ENCODE peak calls at places on chromosomes 5 and 9, in eight cellular contexts. G, K, F, S, M, L, Y and H are unnamed samples.

GRCh38 chr9:16425572-16425971 is 444.9 kb downstream of the BNC2 start:
- DNase-seq in G (no peak), K (no peak), F (no peak), S (no peak), M (no peak), L (no peak), Y (no peak), H (no peak)

GRCh38 chr9:134618163-134618822 is 23.3 kb upstream of the COL5A1 start:
- DNase-seq in G (no peak), K (no peak), F (no peak), S (no peak), M (no peak), L (no peak), Y (peak; percentile 65), H (no peak)

GRCh38 chr9:93576296-93577044 is at the start of gene PHF2:
- DNase-seq in G (no peak), K (peak; percentile 43), F (peak; percentile 89), S (no peak), M (no peak), L (no peak), Y (no peak), H (no peak)

GRCh38 chr9:103281126-103281525 is 286.0 kb downstream of the CYLC2 start:
- DNase-seq in G (no peak), K (no peak), F (no peak), S (no peak), M (no peak), L (no peak), Y (no peak), H (no peak)

GRCh38 chr9:134526798-134527492 is 114.7 kb upstream of the COL5A1 start:
- DNase-seq in G (no peak), K (no peak), F (no peak), S (no peak), M (no peak), L (peak; percentile 16), Y (no peak), H (no peak)

GRCh38 chr9:14358523-14358922 is 44.6 kb upstream of the NFIB start:
- DNase-seq in G (no peak), K (no peak), F (peak; percentile 15), S (no peak), M (no peak), L (no peak), Y (no peak), H (no peak)

GRCh38 chr5:151628112-151628823 is 37.1 kb upstream of the FAT2 start:
- DNase-seq in G (no peak), K (no peak), F (no peak), S (no peak), M (no peak), L (no peak), Y (no peak), H (no peak)

GRCh38 chr5:177474094-177474493 is 660 bp upstream of the DBN1 start:
- DNase-seq in G (no peak), K (no peak), F (no peak), S (no peak), M (no peak), L (no peak), Y (peak; percentile 72), H (no peak)

GRCh38 chr9:104586496-104587180 is 12.6 kb downstream of the OR13C5 start:
- DNase-seq in G (no peak), K (no peak), F (no peak), S (no peak), M (no peak), L (no peak), Y (no peak), H (no peak)

GRCh38 chr9:123816817-123817472 is 113.0 kb downstream of the DENND1A start:
- DNase-seq in G (no peak), K (no peak), F (no peak), S (no peak), M (no peak), L (no peak), Y (no peak), H (no peak)

GRCh38 chr5:96649938-96650540 is 12.1 kb upstream of the CAST start:
- DNase-seq in G (no peak), K (no peak), F (no peak), S (no peak), M (peak; percentile 35), L (no peak), Y (no peak), H (no peak)

GRCh38 chr9:117485176-117485575 is 70.3 kb upstream of the ASTN2 start:
- DNase-seq in G (no peak), K (no peak), F (no peak), S (no peak), M (no peak), L (no peak), Y (no peak), H (no peak)

GRCh38 chr5:181281984-181282316 is 21.0 kb upstream of the TRIM52 start:
- DNase-seq in G (no peak), K (no peak), F (peak; percentile 37), S (no peak), M (no peak), L (no peak), Y (no peak), H (peak; percentile 69)

GRCh38 chr5:5270958-5271605 is 131.0 kb downstream of the ADAMTS16 start:
- DNase-seq in G (peak; percentile 57), K (peak; percentile 64), F (no peak), S (peak; percentile 6), M (peak; percentile 14), L (peak; percentile 72), Y (peak; percentile 79), H (peak; percentile 89)

GRCh38 chr9:113454914-113455761 is 8.4 kb upstream of the RGS3 start:
- DNase-seq in G (peak; percentile 16), K (peak; percentile 48), F (peak; percentile 55), S (peak; percentile 83), M (no peak), L (peak; percentile 69), Y (peak; percentile 74), H (no peak)

GRCh38 chr9:128927731-128928411 is 7.1 kb downstream of the PHYHD1 start:
- DNase-seq in G (peak; percentile 42), K (peak; percentile 88), F (peak; percentile 72), S (no peak), M (peak; percentile 54), L (peak; percentile 67), Y (no peak), H (peak; percentile 48)

DNA sequence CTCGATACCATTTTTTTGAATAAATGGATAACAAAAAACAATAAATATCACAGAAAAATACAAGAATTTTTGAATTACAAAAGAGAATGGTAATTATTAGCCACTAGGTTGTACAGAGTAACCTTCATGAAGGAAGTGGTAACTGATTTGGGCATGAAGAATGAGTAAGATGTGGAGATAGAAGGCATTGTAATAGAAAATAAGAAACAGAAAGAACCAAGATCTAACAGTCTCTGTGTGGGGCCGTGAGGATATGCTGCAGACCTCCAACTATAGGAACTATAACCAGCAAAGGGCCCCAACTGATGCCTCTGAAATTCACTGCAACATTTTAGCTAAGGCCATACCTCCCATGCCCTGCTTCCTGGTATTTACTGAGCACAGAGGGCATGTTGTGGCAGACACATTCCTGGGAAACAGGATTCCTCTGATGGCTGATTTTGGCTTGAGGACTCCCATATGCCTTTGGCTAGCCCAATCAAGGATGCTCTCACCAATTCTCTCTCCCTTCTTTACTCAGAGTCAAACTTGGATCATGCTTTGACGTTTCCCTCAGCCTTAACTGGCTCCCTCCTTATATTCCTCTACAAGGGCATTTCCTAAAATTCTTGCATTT is 209.0 kb downstream of the PDE4D start:
- DNase-seq in G (no peak), K (peak; percentile 29), F (no peak), S (no peak), M (no peak), L (no peak), Y (no peak), H (no peak)
- TF ChIP-seq POLR2AphosphoS5 in G (no peak), K (no peak), F (no peak), S (no peak), M (no peak), L (no peak), Y (no peak), H (no peak)

GRCh38 chr5:172002840-172003512 is 3.5 kb downstream of the FBXW11 start:
- DNase-seq in G (no peak), K (no peak), F (no peak), S (no peak), M (no peak), L (no peak), Y (no peak), H (no peak)
- H3K4me1 ChIP-seq in G (peaks cover 32% of the 10 kb centered on the region), K (peaks cover 77% of the 10 kb centered on the region), F (peaks cover 19% of the 10 kb centered on the region), S (peaks cover 38% of the 10 kb centered on the region), M (peaks cover 21% of the 10 kb centered on the region), L (peaks cover 85% of the 10 kb centered on the region), Y (no peaks in the 10 kb centered on the region), H (peaks cover 69% of the 10 kb centered on the region)

DNA sequence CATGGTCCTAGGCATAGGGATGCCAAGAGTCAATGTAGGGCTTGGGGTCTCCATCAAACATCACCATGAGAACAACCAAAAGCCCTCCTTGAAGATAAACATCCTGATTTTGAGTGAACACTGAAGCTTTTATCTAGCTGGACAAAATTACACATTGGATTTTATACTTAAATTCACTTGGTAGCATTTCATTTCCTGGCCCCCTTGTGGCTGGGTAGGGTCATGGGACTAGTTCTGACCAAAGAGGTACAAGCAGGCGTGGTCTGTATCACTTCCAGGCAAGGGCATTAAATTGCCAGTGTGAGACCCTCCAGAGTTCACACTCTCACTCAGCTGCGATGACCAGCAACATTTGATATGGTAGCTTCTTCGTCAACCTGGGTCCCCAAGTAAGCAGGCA is 320.3 kb downstream of the ACTL7B start:
- DNase-seq in G (no peak), K (peak; percentile 50), F (peak; percentile 48), S (peak; percentile 9), M (peak; percentile 24), L (no peak), Y (no peak), H (no peak)
- TF ChIP-seq CTCF in G (peak; percentile 62), K (peak; percentile 68), F (peak; percentile 40), S (peak; percentile 48), M (peak; percentile 33), L (no peak), Y (peak; percentile 19), H (no peak)

DNA sequence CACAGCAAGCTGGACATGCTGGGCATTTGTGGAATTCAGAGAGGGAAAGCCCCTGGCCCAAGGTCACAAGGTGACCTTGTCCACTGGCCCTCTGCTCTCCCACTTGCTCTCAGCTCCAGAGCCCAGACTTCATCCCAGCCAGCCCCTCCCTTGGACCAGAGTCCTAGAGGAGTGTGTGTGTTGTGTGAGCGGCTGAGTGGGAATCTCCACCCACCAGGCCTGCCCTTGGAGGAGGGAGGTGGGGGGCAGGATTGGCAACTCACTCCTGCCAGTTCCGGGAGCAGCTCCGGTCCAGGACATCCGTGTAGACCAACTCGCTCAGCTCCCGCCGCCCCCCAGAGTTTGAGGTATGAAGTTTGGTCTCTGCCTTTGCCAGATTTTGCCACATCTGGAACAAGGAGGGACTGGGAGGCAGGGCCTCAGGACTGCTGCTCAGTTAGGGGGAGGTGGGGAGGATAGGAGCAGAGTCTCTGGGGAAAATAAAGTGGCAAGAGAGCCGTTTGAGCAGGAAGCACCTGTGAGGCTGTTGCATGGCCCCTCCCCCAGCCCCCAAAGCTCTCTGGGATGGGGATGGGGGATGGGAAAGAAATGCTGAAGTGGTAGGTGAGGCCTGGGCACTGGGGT is 1.4 kb downstream of the MZB1 start:
- DNase-seq in G (no peak), K (peak; percentile 69), F (no peak), S (peak; percentile 63), M (peak; percentile 86), L (peak; percentile 72), Y (no peak), H (no peak)
- TF ChIP-seq POLR2AphosphoS5 in G (no peak), K (no peak), F (no peak), S (peak; percentile 25), M (peak; percentile 85), L (no peak), Y (no peak), H (no peak)